ENCODE peak calls at places on chromosomes 3 and 15, in five cellular contexts. U, S, P, R and X are unnamed samples.

GRCh38 chr3:44529927-44530326 is 25.1 kb upstream of the ZKSCAN7 start:
- DNase-seq in P (peak), S (no peak), U (peak), R (no peak), X (no peak)

GRCh38 chr3:39810647-39811161 is 1.3 kb downstream of the MYRIP start:
- DNase-seq in R (peak), P (no peak), U (no peak), S (no peak), X (no peak)

GRCh38 chr3:172859035-172859434 is 108.5 kb downstream of the ECT2 start:
- DNase-seq in U (no peak), P (no peak), R (no peak), S (peak), X (no peak)

GRCh38 chr3:10993729-10994065 is 1.1 kb downstream of the SLC6A1 start:
- DNase-seq in S (no peak), P (no peak), U (no peak), R (no peak), X (no peak)

GRCh38 chr3:42497009-42497731 is 5.3 kb upstream of the VIPR1 start:
- DNase-seq in S (peak), P (peak), U (no peak), R (peak), X (no peak)

GRCh38 chr15:99399612-99400011 is 148.3 kb downstream of the LRRC28 start:
- DNase-seq in P (no peak), U (no peak), R (no peak), S (no peak), X (no peak)

GRCh38 chr15:65204931-65205655 is 6.2 kb downstream of the CILP start:
- DNase-seq in P (no peak), S (no peak), U (no peak), R (peak), X (no peak)

GRCh38 chr3:29868702-29869101 is 587.8 kb downstream of the RBMS3 start:
- DNase-seq in S (no peak), U (no peak), R (peak), P (no peak), X (no peak)

GRCh38 chr3:179942560-179943075 is 94.1 kb downstream of the PEX5L start:
- DNase-seq in R (no peak), P (no peak), S (no peak), U (no peak), X (no peak)

GRCh38 chr3:160444411-160444810 is 5.2 kb downstream of the TRIM59 start:
- DNase-seq in P (no peak), S (no peak), R (no peak), U (no peak), X (no peak)

GRCh38 chr3:154901263-154901662 is 178.9 kb upstream of the MME start:
- DNase-seq in S (no peak), R (no peak), P (peak), U (no peak), X (no peak)

GRCh38 chr15:101121511-101122090 is 130.2 kb downstream of the CHSY1 start:
- DNase-seq in U (peak), S (no peak), P (peak), R (peak), X (no peak)

GRCh38 chr15:77753238-77753873 is 120.6 kb upstream of the LINGO1 start:
- DNase-seq in S (no peak), U (peak), P (no peak), R (peak), X (no peak)